ENCODE peak calls at places on chromosomes 7 and 10, in seven cellular contexts. X is breast epithelium, V is endodermal cell, Q is AG09309, N is tibial nerve, P is cardiac fibroblast, B is right atrium auricular region. J is an unnamed sample.

GRCh38 chr10:111360260-111360925 is 283.6 kb downstream of the ADRA2A start:
- DNase-seq in X (no peak), V (peak), Q (no peak), N (no peak), P (peak), B (no peak), J (peak)

GRCh38 chr10:120460191-120460590 is 3.2 kb downstream of the PLPP4 start:
- DNase-seq in X (no peak), V (no peak), Q (no peak), N (no peak), P (no peak), B (no peak), J (no peak)

GRCh38 chr7:118232837-118233236 is 8.3 kb downstream of the ANKRD7 start:
- DNase-seq in X (no peak), V (no peak), Q (no peak), N (no peak), P (no peak), B (no peak), J (no peak)

GRCh38 chr7:65798111-65799075 is 74.5 kb upstream of the VKORC1L1 start:
- DNase-seq in X (no peak), V (no peak), Q (peak), N (no peak), P (peak), B (no peak), J (no peak)

GRCh38 chr7:16918288-16918895 is 36.6 kb upstream of the AGR3 start:
- DNase-seq in X (no peak), V (peak), Q (no peak), N (no peak), P (peak), B (no peak), J (no peak)

GRCh38 chr10:69472544-69472943 is 21.3 kb downstream of the TSPAN15 start:
- DNase-seq in X (no peak), V (no peak), Q (no peak), N (no peak), P (peak), B (no peak), J (no peak)

GRCh38 chr7:91263359-91264082 is 712 bp upstream of the FZD1 start:
- DNase-seq in X (no peak), V (peak), Q (no peak), N (no peak), P (peak), B (no peak), J (no peak)

GRCh38 chr10:119233821-119234220 is 26.4 kb downstream of the GRK5 start:
- DNase-seq in X (no peak), V (no peak), Q (no peak), N (no peak), P (peak), B (no peak), J (no peak)

GRCh38 chr7:26022578-26022977 is 129.4 kb upstream of the NFE2L3 start:
- DNase-seq in X (no peak), V (no peak), Q (no peak), N (no peak), P (no peak), B (no peak), J (no peak)

GRCh38 chr7:44386139-44386913 is 60.9 kb upstream of the CAMK2B start:
- DNase-seq in X (no peak), V (peak), Q (no peak), N (no peak), P (peak), B (peak), J (no peak)

GRCh38 chr7:44615149-44615611 is 8.8 kb downstream of the OGDH start:
- DNase-seq in X (no peak), V (no peak), Q (no peak), N (no peak), P (no peak), B (peak), J (no peak)

GRCh38 chr10:120336910-120337540 is 120.0 kb upstream of the PLPP4 start:
- DNase-seq in X (peak), V (peak), Q (no peak), N (peak), P (peak), B (no peak), J (no peak)

GRCh38 chr7:130985361-130985760 is 251.4 kb upstream of the KLF14 start:
- DNase-seq in X (no peak), V (no peak), Q (no peak), N (no peak), P (no peak), B (no peak), J (no peak)

GRCh38 chr10:106652279-106652678 is 512.2 kb downstream of the SORCS1 start:
- DNase-seq in X (no peak), V (no peak), Q (no peak), N (no peak), P (no peak), B (no peak), J (no peak)

GRCh38 chr7:123570390-123571182 is 13.0 kb upstream of the NDUFA5 start:
- DNase-seq in X (no peak), V (no peak), Q (no peak), N (no peak), P (peak), B (no peak), J (no peak)

GRCh38 chr7:16649196-16649595 is 3.2 kb downstream of the BZW2 start:
- DNase-seq in X (no peak), V (no peak), Q (no peak), N (no peak), P (no peak), B (no peak), J (no peak)

GRCh38 chr7:47683485-47683898 is 101.6 kb upstream of the TNS3 start:
- DNase-seq in X (no peak), V (peak), Q (no peak), N (no peak), P (no peak), B (no peak), J (no peak)

GRCh38 chr10:14383266-14383665 is 52.5 kb upstream of the FRMD4A start:
- DNase-seq in X (no peak), V (no peak), Q (no peak), N (no peak), P (no peak), B (no peak), J (no peak)

GRCh38 chr7:29647020-29647654 is 83.5 kb downstream of the PRR15 start:
- DNase-seq in X (no peak), V (no peak), Q (no peak), N (no peak), P (no peak), B (no peak), J (no peak)

GRCh38 chr7:149861728-149862045 is 12.1 kb upstream of the ATP6V0E2 start:
- DNase-seq in X (no peak), V (no peak), Q (no peak), N (no peak), P (no peak), B (no peak), J (no peak)

GRCh38 chr7:130961128-130961601 is 227.2 kb upstream of the KLF14 start:
- DNase-seq in X (no peak), V (no peak), Q (peak), N (no peak), P (peak), B (no peak), J (no peak)

GRCh38 chr10:74529205-74529604 is 297.2 kb upstream of the KAT6B start:
- DNase-seq in X (no peak), V (no peak), Q (no peak), N (no peak), P (peak), B (no peak), J (no peak)

GRCh38 chr10:36452851-36453250 is 672.5 kb upstream of the ANKRD30A start:
- DNase-seq in X (no peak), V (no peak), Q (no peak), N (no peak), P (no peak), B (no peak), J (no peak)

GRCh38 chr7:36070230-36070629 is 82.8 kb upstream of the EEPD1 start:
- DNase-seq in X (no peak), V (no peak), Q (no peak), N (no peak), P (no peak), B (no peak), J (no peak)

GRCh38 chr10:85967594-85967993 is 399.0 kb downstream of the GRID1 start:
- DNase-seq in X (no peak), V (no peak), Q (no peak), N (no peak), P (no peak), B (no peak), J (no peak)

GRCh38 chr7:120725376-120726039 is 132.4 kb downstream of the TSPAN12 start:
- DNase-seq in X (no peak), V (no peak), Q (peak), N (no peak), P (peak), B (no peak), J (no peak)

GRCh38 chr10:25174461-25175230 is at the start of gene GPR158:
- DNase-seq in X (peak), V (peak), Q (peak), N (peak), P (peak), B (peak), J (peak)

GRCh38 chr7:111825046-111825445 is 262.8 kb upstream of the IMMP2L start:
- DNase-seq in X (no peak), V (no peak), Q (no peak), N (no peak), P (no peak), B (no peak), J (no peak)

GRCh38 chr10:89503633-89504345 is 31.6 kb downstream of the SLC16A12 start:
- DNase-seq in X (no peak), V (no peak), Q (no peak), N (no peak), P (peak), B (no peak), J (no peak)

GRCh38 chr10:122029503-122030199 is 40.7 kb downstream of the TACC2 start:
- DNase-seq in X (no peak), V (no peak), Q (no peak), N (no peak), P (no peak), B (no peak), J (no peak)

GRCh38 chr10:43078175-43078985 is 1.5 kb downstream of the RET start:
- DNase-seq in X (no peak), V (no peak), Q (no peak), N (no peak), P (no peak), B (no peak), J (no peak)

GRCh38 chr10:4391683-4392082 is 434.3 kb upstream of the AKR1E2 start:
- DNase-seq in X (no peak), V (no peak), Q (no peak), N (no peak), P (peak), B (no peak), J (no peak)

GRCh38 chr7:39349452-39350123 is 216.6 kb upstream of the YAE1 start:
- DNase-seq in X (no peak), V (no peak), Q (no peak), N (no peak), P (no peak), B (no peak), J (no peak)

GRCh38 chr7:135414850-135415439 is 95.0 kb downstream of the CNOT4 start:
- DNase-seq in X (no peak), V (peak), Q (peak), N (no peak), P (peak), B (no peak), J (no peak)

GRCh38 chr10:48361201-48361600 is 54.7 kb downstream of the MAPK8 start:
- DNase-seq in X (no peak), V (no peak), Q (no peak), N (no peak), P (no peak), B (no peak), J (no peak)

GRCh38 chr7:92808635-92809034 is 27.7 kb downstream of the CDK6 start:
- DNase-seq in X (no peak), V (no peak), Q (no peak), N (no peak), P (no peak), B (no peak), J (no peak)

GRCh38 chr7:143392875-143393266 is 11.7 kb downstream of the ZYX start:
- DNase-seq in X (no peak), V (peak), Q (no peak), N (no peak), P (no peak), B (no peak), J (no peak)

GRCh38 chr10:17453035-17453376 is 1.4 kb downstream of the ST8SIA6 start:
- DNase-seq in X (no peak), V (no peak), Q (no peak), N (no peak), P (no peak), B (no peak), J (no peak)

GRCh38 chr7:131538791-131539179 is 17.6 kb downstream of the PODXL start:
- DNase-seq in X (no peak), V (peak), Q (no peak), N (no peak), P (no peak), B (no peak), J (no peak)

GRCh38 chr7:35185908-35186731 is 67.8 kb downstream of the TBX20 start:
- DNase-seq in X (no peak), V (peak), Q (no peak), N (no peak), P (peak), B (peak), J (peak)

GRCh38 chr10:31928531-31929259 is at the start of gene ARHGAP12:
- DNase-seq in X (peak), V (peak), Q (no peak), N (peak), P (peak), B (peak), J (peak)

GRCh38 chr10:31926765-31927596 is 1.6 kb downstream of the ARHGAP12 start:
- DNase-seq in X (no peak), V (peak), Q (no peak), N (no peak), P (no peak), B (no peak), J (no peak)

GRCh38 chr10:31926154-31926553 is 2.5 kb downstream of the ARHGAP12 start:
- DNase-seq in X (no peak), V (no peak), Q (no peak), N (no peak), P (no peak), B (no peak), J (no peak)

GRCh38 chr10:31929260-31929985 is 792 bp upstream of the ARHGAP12 start:
- DNase-seq in X (peak), V (peak), Q (no peak), N (peak), P (peak), B (peak), J (no peak)

DNA sequence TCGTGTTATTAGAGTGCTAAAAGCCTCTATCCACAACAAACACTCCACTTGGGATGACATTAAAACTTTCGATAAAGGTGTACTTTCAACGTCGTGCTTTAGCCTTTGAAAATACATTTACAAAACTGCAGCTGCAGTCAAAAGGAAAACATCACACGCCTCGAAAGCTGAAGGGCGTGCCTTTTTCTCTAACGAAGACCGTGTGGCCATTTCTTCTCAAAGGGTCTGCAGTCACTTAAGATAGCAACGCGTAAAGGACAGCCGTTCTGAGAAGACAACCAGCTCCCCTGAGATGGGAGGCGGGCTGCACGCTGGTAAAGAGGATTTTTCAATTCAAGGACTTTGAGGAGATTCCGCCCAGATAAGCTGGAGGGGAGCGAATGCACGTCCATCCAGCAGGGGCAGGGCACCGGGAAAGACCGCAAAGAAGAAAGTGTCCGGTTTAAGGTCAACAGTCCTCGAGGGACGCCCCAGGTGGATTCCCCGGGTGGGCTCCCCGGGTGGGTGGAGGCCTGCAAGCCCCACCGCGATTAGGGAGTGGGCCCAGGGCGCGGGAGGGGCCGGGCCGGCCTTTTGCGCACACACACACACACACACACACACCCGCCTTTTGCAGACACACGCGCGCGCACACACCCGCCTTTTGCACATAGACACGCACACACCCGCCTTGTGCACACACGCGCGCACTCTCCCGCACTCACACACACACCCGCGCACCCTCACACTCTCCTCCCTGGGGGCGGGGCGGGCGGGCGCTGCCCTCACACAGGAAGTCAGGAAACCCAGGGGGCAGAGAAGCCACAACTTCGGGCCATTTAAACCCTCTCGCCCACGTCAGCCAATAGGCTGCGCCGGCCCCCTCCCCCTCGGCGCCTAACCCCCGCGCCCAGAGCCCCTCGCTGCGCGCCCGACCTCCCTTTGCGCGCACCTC is 767 bp downstream of the ARHGAP12 start:
- DNase-seq in X (no peak), V (peak), Q (no peak), N (peak), P (peak), B (peak), J (peak)
- TF ChIP-seq CTCF in X (peak), V (peak), Q (peak), N (peak), P (peak), B (peak), J (no peak)

DNA sequence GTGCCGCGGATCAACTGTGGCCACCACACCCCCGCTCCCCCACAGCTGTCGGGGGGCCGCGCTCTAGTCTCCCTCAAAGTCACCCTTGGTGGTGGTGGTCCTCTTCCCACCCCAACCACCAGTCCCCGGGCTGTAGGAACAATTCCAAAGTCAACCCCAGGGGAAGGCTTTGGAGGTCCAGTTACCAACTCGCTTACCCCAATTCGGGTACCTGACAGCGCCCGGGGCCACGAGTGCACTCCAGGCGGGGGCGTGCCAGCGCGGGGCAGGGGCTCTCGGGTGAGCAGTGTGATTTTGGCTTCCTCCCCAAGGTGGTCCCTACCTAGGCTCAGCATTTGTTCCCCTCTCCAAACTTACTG is 584 bp upstream of the ZMIZ1 start:
- DNase-seq in X (no peak), V (no peak), Q (no peak), N (no peak), P (peak), B (no peak), J (peak)
- TF ChIP-seq CTCF in X (no peak), V (no peak), Q (no peak), N (no peak), P (no peak), B (peak), J (no peak)

GRCh38 chr10:104766341-104766740 is 125.3 kb downstream of the SORCS3 start:
- DNase-seq in X (no peak), V (no peak), Q (no peak), N (no peak), P (no peak), B (no peak), J (no peak)

GRCh38 chr10:104767282-104767681 is 126.2 kb downstream of the SORCS3 start:
- DNase-seq in X (no peak), V (no peak), Q (no peak), N (no peak), P (no peak), B (no peak), J (no peak)

GRCh38 chr10:104762793-104763192 is 121.7 kb downstream of the SORCS3 start:
- DNase-seq in X (no peak), V (no peak), Q (no peak), N (no peak), P (no peak), B (no peak), J (no peak)

GRCh38 chr10:104767745-104768144 is 126.7 kb downstream of the SORCS3 start:
- DNase-seq in X (no peak), V (no peak), Q (no peak), N (no peak), P (no peak), B (no peak), J (no peak)
- TF ChIP-seq CTCF in X (no peak), V (no peak), Q (no peak), N (no peak), P (no peak), B (no peak), J (no peak)

GRCh38 chr7:50152486-50152885 is 59.4 kb upstream of the ZPBP start:
- DNase-seq in X (no peak), V (no peak), Q (no peak), N (no peak), P (no peak), B (no peak), J (no peak)

GRCh38 chr7:50153141-50153540 is 60.1 kb upstream of the ZPBP start:
- DNase-seq in X (no peak), V (no peak), Q (no peak), N (no peak), P (no peak), B (no peak), J (no peak)

GRCh38 chr7:50149364-50149763 is 56.3 kb upstream of the ZPBP start:
- DNase-seq in X (no peak), V (no peak), Q (no peak), N (no peak), P (no peak), B (no peak), J (no peak)

GRCh38 chr7:50147952-50148351 is 54.9 kb upstream of the ZPBP start:
- DNase-seq in X (no peak), V (no peak), Q (no peak), N (no peak), P (no peak), B (no peak), J (no peak)

DNA sequence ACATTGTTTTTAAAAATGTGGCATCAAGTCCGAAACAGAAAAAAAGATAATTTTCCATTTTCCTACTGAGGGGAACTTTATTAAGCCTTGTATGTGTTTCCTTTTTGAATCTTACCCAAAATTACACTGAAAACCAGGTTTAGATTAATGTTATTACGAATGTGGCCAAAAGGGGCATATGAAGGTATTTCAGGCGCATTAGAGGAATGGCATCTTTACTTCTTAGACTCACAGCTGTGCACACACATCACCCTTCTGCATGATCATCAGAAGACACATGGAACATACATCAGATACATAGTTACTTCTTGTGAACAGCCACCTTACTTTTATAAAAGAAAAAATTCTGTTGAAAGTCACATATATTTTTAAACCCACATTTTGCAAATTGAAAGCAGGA is 58.6 kb upstream of the ZPBP start:
- DNase-seq in X (no peak), V (no peak), Q (no peak), N (no peak), P (no peak), B (no peak), J (no peak)
- TF ChIP-seq CTCF in X (no peak), V (no peak), Q (no peak), N (no peak), P (no peak), B (no peak), J (no peak)

GRCh38 chr10:2887391-2888070 is 179.8 kb upstream of the PFKP start:
- DNase-seq in X (no peak), V (peak), Q (no peak), N (no peak), P (no peak), B (peak), J (no peak)
- TF ChIP-seq CTCF in X (no peak), V (no peak), Q (no peak), N (no peak), P (no peak), B (no peak), J (no peak)

GRCh38 chr10:125333769-125334168 is 173.4 kb upstream of the CTBP2 start:
- DNase-seq in X (no peak), V (no peak), Q (no peak), N (no peak), P (no peak), B (no peak), J (no peak)

GRCh38 chr10:125340871-125341270 is 180.5 kb upstream of the CTBP2 start:
- DNase-seq in X (no peak), V (no peak), Q (peak), N (no peak), P (peak), B (no peak), J (no peak)

GRCh38 chr10:125334545-125334944 is 174.2 kb upstream of the CTBP2 start:
- DNase-seq in X (no peak), V (no peak), Q (no peak), N (no peak), P (no peak), B (no peak), J (no peak)

GRCh38 chr10:125341611-125342010 is 181.2 kb upstream of the CTBP2 start:
- DNase-seq in X (no peak), V (no peak), Q (no peak), N (no peak), P (no peak), B (no peak), J (no peak)

GRCh38 chr10:125337510-125337909 is 177.1 kb upstream of the CTBP2 start:
- DNase-seq in X (no peak), V (peak), Q (no peak), N (no peak), P (no peak), B (no peak), J (no peak)
- TF ChIP-seq CTCF in X (no peak), V (peak), Q (no peak), N (no peak), P (peak), B (no peak), J (peak)

J was measured in mesothelial cell of epicardium.